ENCODE peak calls at places on chromosome 4, in four cellular contexts. X is body of pancreas, B is GM23338, L is nephron progenitor cell. H is an unnamed sample.

GRCh38 chr4:48173055-48173991 is 39.3 kb upstream of the TXK start:
- DNase-seq in L (no peak), X (no peak), B (peak; percentile 19), H (no peak)

GRCh38 chr4:14167876-14168510 is 540.5 kb upstream of the BOD1L1 start:
- DNase-seq in L (no peak), X (no peak), B (no peak), H (no peak)

GRCh38 chr4:155319506-155319905 is 57.3 kb downstream of the MAP9 start:
- DNase-seq in B (peak; percentile 67), X (no peak), L (no peak), H (no peak)

GRCh38 chr4:84907145-84907544 is 59.3 kb downstream of the WDFY3 start:
- DNase-seq in L (no peak), X (no peak), B (no peak), H (no peak)

GRCh38 chr4:68288046-68288740 is 42.7 kb upstream of the TMPRSS11B start:
- DNase-seq in B (no peak), L (no peak), X (no peak), H (no peak)

GRCh38 chr4:112370466-112370865 is 73.3 kb downstream of the ALPK1 start:
- DNase-seq in B (no peak), X (no peak), L (no peak), H (no peak)

GRCh38 chr4:51843309-51844156 is 580 bp downstream of the DCUN1D4 start:
- DNase-seq in X (peak; percentile 65), B (peak; percentile 61), L (peak; percentile 71), H (peak; percentile 96)

GRCh38 chr4:154332681-154333421 is 158.7 kb downstream of the DCHS2 start:
- DNase-seq in B (peak; percentile 94), X (peak; percentile 20), L (peak; percentile 4), H (peak; percentile 17)

GRCh38 chr4:173343832-173344397 is 9.8 kb upstream of the HMGB2 start:
- DNase-seq in B (peak; percentile 24), L (no peak), X (no peak), H (no peak)

GRCh38 chr4:76127754-76128153 is 20.4 kb downstream of the NUP54 start:
- DNase-seq in B (no peak), L (no peak), X (no peak), H (no peak)

GRCh38 chr4:162015090-162015489 is 148.7 kb downstream of the FSTL5 start:
- DNase-seq in B (no peak), L (no peak), X (no peak), H (no peak)

GRCh38 chr4:15145709-15146108 is 143.4 kb downstream of the CPEB2 start:
- DNase-seq in L (no peak), X (no peak), B (no peak), H (no peak)

GRCh38 chr4:66330125-66330524 is 659.8 kb upstream of the EPHA5 start:
- DNase-seq in L (no peak), B (no peak), X (no peak), H (no peak)

GRCh38 chr4:17561195-17561909 is 15.6 kb upstream of the LAP3 start:
- DNase-seq in X (no peak), L (no peak), B (no peak), H (peak; percentile 54)

GRCh38 chr4:53490161-53490915 is 100.9 kb downstream of the LNX1 start:
- DNase-seq in B (no peak), X (no peak), L (no peak), H (no peak)

GRCh38 chr4:53494851-53495250 is 96.4 kb downstream of the LNX1 start:
- DNase-seq in B (no peak), L (no peak), X (no peak), H (no peak)

GRCh38 chr4:53489279-53489889 is 101.9 kb downstream of the LNX1 start:
- DNase-seq in B (no peak), L (no peak), X (no peak), H (no peak)

DNA sequence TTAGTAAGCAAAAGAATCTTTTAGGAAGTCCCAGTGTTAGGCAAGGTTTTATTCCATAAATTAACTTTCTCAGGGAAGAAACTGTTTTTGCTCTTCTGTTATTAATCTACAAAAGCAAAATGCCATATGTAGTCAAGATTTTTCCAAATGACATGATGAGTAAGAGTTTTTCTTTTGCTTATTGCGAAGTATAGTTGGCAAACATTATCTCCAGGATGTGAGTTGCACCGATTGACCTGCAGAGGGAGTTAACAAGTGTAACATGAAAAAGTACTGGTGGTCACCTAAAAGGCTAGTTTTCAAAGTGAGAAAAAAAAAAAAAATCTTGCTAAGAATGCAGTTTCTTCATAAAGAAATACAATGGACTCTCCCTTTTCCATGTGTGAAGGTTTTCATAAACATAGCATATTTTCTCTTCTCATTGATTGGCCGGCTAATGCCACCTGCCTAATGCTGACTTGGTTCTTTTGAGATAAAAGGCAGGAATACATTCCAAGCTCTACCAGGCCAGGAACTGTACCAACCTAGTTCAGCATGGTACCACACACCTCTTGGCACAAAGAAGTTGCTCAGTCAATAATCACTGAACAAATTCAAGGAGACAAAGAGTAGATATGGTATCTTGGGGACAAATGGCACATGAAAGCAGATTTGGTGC is 100.2 kb downstream of the LNX1 start:
- DNase-seq in L (peak; percentile 9), B (peak; percentile 79), X (peak; percentile 48), H (no peak)
- TF ChIP-seq CTCF in L (peak; percentile 66), B (peak; percentile 83), X (peak; percentile 51), H (no peak)

DNA sequence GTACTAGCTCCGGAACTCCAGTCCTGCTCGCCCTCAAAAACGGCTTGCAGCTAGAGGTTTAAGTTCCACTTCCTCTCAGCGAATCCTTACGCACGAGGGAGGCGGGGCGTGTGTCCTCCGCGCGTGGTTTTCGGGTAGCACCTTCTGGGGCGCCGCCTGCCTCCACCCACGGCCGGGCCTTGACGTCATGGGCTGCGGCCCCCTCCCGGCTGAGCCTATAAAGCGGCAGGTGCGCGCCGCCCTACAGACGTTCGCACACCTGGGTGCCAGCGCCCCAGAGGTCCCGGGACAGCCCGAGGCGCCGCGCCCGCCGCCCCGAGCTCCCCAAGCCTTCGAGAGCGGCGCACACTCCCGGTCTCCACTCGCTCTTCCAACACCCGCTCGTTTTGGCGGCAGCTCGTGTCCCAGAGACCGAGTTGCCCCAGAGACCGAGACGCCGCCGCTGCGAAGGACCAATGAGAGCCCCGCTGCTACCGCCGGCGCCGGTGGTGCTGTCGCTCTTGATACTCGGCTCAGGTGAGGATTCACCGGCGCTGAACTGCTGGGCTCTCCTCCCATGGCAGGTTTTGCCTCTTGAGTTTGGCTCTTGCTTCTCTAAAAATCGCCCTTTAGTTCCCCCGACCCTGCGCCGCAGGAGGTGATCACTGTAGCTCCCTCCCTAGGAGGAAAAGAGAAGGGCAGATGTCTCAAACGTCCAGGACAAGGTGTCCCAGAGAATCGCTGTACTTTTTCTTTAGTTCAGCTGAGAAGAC is at the start of gene AREG:
- DNase-seq in B (peak; percentile 90), X (peak; percentile 71), L (peak; percentile 67), H (peak; percentile 79)
- TF ChIP-seq CTCF in B (peak; percentile 46), X (no peak), L (peak; percentile 43), H (no peak)

GRCh38 chr4:150591284-150591874 is 9.4 kb downstream of the MAB21L2 start:
- DNase-seq in L (peak; percentile 15), X (no peak), B (peak; percentile 78), H (no peak)

GRCh38 chr4:150591904-150592303 is 10.0 kb downstream of the MAB21L2 start:
- DNase-seq in B (peak; percentile 63), X (no peak), L (no peak), H (no peak)

GRCh38 chr4:150598906-150599305 is 17.0 kb downstream of the MAB21L2 start:
- DNase-seq in L (no peak), X (no peak), B (no peak), H (no peak)

GRCh38 chr4:150589174-150589573 is 7.2 kb downstream of the MAB21L2 start:
- DNase-seq in X (no peak), L (no peak), B (no peak), H (no peak)

DNA sequence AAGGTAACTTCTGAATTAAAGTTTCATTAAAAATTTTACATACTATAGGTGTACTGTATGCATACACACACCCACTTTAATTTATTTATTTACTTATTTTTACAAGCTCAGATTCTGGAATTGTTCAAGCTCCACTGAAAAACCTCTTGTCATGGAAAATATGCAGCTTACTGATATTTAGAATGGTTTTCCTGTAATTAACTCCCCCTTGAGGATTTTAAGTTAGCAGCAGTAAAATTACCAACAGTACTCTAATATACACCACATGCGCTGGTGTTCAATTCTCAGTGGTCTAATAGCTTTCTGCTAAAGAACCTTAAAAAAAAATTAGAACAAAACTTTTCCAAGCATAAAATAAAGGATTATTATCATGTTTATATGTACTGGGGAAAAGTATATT is 12.0 kb downstream of the MAB21L2 start:
- DNase-seq in X (no peak), B (no peak), L (no peak), H (no peak)
- TF ChIP-seq CTCF in X (no peak), B (peak; percentile 24), L (no peak), H (no peak)

DNA sequence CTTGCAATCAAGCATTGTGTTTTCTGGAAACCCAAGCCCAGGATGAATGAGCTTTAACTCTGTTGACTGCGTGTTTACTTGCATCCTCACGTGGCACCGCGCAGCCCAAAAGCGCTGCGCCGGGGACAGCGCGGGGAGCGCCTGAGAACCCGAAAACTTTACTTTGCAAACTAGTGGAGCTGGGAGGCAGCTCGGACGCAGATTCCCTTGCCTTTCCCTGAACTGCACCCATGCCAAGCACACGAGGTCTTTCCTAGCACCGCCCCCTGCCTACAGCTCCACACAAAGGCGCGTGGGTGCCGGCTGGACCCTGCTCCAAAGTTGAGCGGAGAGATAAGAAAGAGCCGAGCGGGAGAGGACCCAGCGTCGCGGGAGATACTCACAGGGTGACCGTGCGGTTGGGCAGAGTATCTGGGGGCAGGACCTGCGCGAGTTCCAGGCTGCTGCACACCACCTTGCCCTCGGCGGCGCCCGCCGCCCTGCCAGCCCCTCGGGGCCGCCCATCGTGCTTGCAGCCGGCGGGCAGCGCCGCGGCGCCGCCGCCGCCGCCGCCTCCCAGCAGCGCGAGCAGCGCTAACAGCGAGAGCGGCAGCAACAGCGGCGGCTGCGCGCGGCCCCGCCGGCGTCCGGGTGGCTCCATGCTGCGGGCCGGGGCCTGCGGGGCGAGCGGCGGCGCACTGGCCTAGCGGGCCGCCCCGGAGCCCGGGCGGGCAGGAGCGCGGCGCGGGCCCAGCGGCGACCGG is 550 bp downstream of the ADGRA3 start:
- DNase-seq in L (peak; percentile 70), X (peak; percentile 74), B (peak; percentile 81), H (peak; percentile 32)
- TF ChIP-seq CTCF in L (no peak), X (no peak), B (no peak), H (no peak)

GRCh38 chr4:186726150-186726439 is 2.4 kb upstream of the FAT1 start:
- DNase-seq in B (no peak), L (no peak), X (no peak), H (no peak)
- TF ChIP-seq CTCF in B (no peak), L (no peak), X (no peak), H (no peak)

GRCh38 chr4:147933316-147933715 is 201.4 kb downstream of the ARHGAP10 start:
- DNase-seq in X (no peak), B (peak; percentile 34), L (no peak), H (no peak)
- TF ChIP-seq CTCF in X (no peak), B (peak; percentile 33), L (no peak), H (no peak)

DNA sequence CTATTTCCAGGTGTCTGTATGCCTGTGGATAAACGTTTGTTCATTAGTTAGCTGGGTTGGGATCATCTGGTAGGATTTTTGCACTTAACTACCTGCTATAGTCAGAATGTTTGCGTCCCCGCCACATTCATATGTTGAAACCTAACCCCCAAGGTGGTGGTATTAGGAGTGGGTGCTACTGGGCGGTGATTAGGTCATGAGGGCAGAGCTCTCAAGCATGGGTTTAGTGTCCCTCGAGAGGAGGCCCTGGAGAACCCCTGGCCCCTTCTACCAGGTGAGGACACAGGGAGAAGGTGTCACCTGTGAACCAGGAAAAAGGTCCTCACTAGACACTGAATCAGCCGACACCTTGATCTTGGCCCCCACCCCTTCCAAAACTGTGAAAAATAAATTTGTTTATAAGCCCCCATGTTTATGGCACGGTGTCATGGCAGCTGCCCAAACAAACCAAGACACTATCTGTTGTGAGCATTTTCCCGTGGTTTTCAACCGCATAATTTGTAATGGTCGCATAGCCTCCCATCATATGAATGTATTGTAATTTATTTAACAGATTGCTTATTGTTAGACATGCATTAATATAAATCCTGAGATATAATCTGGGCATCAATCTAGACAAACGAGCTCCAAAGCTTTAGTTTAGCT is 92.7 kb upstream of the TRIM2 start:
- DNase-seq in X (no peak), L (no peak), B (no peak), H (no peak)
- TF ChIP-seq CTCF in X (no peak), L (no peak), B (no peak), H (no peak)

H was measured in lower leg skin.